ENCODE peak calls at places on chromosome 14, in seven cellular contexts. Q is SK-N-SH, Z is GM12892, L is HepG2, A is GM12878, M is K562, K is H1. F is an unnamed sample.

GRCh38 chr14:103099733-103100280 is 5.3 kb downstream of the EXOC3L4 start:
- DNase-seq in Q (no peak), Z (no peak), L (no peak), A (no peak), M (peak; percentile 28), K (no peak), F (no peak)

GRCh38 chr14:34023824-34024767 is 73.2 kb upstream of the EGLN3 start:
- DNase-seq in Q (peak; percentile 23), Z (no peak), L (peak; percentile 100), A (no peak), M (no peak), K (no peak), F (no peak)

GRCh38 chr14:24422261-24422660 is 7.2 kb downstream of the CBLN3 start:
- DNase-seq in Q (no peak), Z (no peak), L (no peak), A (no peak), M (no peak), K (no peak), F (no peak)

GRCh38 chr14:70127186-70127585 is 61.6 kb downstream of the SLC8A3 start:
- DNase-seq in Q (no peak), Z (no peak), L (no peak), A (no peak), M (no peak), K (no peak), F (no peak)

GRCh38 chr14:37583358-37584210 is 11.5 kb downstream of the FOXA1 start:
- DNase-seq in Q (no peak), Z (no peak), L (peak; percentile 54), A (no peak), M (no peak), K (no peak), F (no peak)

GRCh38 chr14:70893842-70894237 is 13.4 kb upstream of the PCNX1 start:
- DNase-seq in Q (no peak), Z (no peak), L (no peak), A (no peak), M (no peak), K (no peak), F (no peak)

GRCh38 chr14:56248442-56248841 is 130.2 kb downstream of the PELI2 start:
- DNase-seq in Q (no peak), Z (no peak), L (no peak), A (no peak), M (no peak), K (no peak), F (no peak)

GRCh38 chr14:32697704-32698103 is 241.0 kb upstream of the NPAS3 start:
- DNase-seq in Q (no peak), Z (no peak), L (no peak), A (no peak), M (no peak), K (no peak), F (no peak)

GRCh38 chr14:103910262-103910935 is 17.9 kb upstream of the TDRD9 start:
- DNase-seq in Q (peak; percentile 83), Z (no peak), L (peak; percentile 84), A (peak; percentile 9), M (peak; percentile 58), K (peak; percentile 85), F (peak; percentile 67)

GRCh38 chr14:20604291-20604690 is 13.1 kb upstream of the RNASE12 start:
- DNase-seq in Q (no peak), Z (no peak), L (no peak), A (no peak), M (no peak), K (no peak), F (no peak)

GRCh38 chr14:60760648-60761364 is 26.2 kb downstream of the MNAT1 start:
- DNase-seq in Q (no peak), Z (no peak), L (peak; percentile 29), A (no peak), M (no peak), K (no peak), F (no peak)

GRCh38 chr14:24059841-24060388 is 8.1 kb downstream of the CARMIL3 start:
- DNase-seq in Q (peak; percentile 5), Z (no peak), L (no peak), A (no peak), M (no peak), K (no peak), F (no peak)

GRCh38 chr14:61300209-61300608 is 19.1 kb upstream of the TMEM30B start:
- DNase-seq in Q (no peak), Z (no peak), L (no peak), A (no peak), M (no peak), K (no peak), F (no peak)

GRCh38 chr14:91376547-91377477 is 40.8 kb downstream of the CCDC88C start:
- DNase-seq in Q (peak; percentile 50), Z (no peak), L (no peak), A (no peak), M (no peak), K (no peak), F (no peak)

GRCh38 chr14:105903971-105904370 is 377.6 kb downstream of the TMEM121 start:
- DNase-seq in Q (peak; percentile 70), Z (no peak), L (no peak), A (no peak), M (no peak), K (no peak), F (no peak)

DNA sequence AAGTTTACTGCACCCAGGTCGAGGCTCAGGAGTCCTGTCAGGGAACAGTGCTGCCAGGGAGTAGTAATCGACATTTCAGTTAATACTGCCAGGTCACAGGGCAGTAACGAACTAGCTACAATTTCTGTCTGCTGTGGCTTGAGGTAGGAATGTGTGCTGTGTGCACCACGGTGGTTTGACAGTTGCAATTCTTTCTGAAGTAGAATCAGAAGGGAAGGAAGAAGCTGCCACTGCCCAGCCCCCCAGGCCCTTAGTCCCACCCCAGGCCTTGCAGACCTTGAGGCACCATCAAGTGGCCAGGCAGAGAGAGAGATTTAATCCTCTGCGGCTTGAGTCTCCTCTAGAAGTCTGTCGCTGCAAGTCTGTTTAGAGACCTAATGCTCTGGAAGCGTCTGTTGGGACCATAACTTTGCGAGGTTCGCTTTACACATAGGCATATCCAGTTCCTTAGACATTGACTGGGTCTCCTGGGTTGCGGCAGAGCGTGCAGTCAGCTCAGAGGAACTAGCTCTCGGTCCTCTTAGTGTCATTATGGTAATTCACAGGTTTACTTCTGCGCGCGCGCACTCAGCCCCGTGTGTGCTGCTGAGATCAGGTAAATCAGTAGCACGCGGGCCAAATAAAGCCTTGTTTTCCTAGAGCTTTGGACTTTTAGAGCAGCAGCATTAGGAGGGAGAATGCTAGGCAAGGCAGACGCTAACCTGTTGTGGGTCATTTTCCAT is 9.8 kb downstream of the NKX2-1 start:
- DNase-seq in Q (peak; percentile 2), Z (no peak), L (no peak), A (no peak), M (no peak), K (no peak), F (no peak)
- TF ChIP-seq TAF1 in Q (no peak), Z (no peak), L (no peak), A (no peak), M (no peak), K (no peak), F (no peak)

GRCh38 chr14:26548431-26548830 is 49.4 kb downstream of the NOVA1 start:
- DNase-seq in Q (no peak), Z (no peak), L (no peak), A (no peak), M (no peak), K (no peak), F (no peak)

GRCh38 chr14:26549571-26549970 is 48.3 kb downstream of the NOVA1 start:
- DNase-seq in Q (no peak), Z (no peak), L (no peak), A (no peak), M (no peak), K (no peak), F (no peak)

DNA sequence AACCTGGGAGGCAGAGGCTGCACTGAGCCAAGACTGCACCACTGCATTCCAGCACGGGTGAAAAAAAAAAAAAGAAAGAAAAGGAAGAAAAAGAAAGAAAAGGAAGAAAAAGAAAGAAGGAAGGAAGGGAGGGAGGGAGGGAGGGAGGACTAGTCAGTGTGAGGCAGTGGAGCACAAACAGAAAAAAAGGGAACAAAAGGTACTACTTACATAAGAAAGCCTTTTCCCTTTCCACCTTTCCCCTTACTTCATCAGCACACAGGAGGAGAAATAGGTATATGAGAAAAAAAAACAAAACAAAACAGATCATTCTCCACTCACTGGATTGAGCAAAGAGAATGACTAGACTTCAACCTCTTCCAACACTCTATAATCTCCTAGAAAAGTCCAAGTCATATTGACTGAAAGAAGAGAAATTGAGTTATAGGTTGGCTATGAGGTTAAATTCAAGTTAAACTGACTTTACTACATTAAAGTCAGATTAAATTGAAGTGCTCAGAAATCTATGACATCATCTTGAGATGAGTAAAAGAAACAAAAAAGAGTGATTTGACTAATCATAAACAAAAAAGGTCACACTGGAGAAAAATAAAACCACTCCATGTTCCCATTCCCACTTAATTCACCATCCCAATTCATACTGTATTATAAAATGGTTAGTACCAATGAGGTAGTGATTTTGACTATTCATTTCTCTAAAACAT is 43.6 kb downstream of the NOVA1 start:
- DNase-seq in Q (no peak), Z (no peak), L (no peak), A (no peak), M (no peak), K (no peak), F (no peak)
- TF ChIP-seq TAF1 in Q (no peak), Z (no peak), L (no peak), A (no peak), M (no peak), K (no peak), F (no peak)

GRCh38 chr14:76186318-76187027 is 34.8 kb downstream of the GPATCH2L start:
- DNase-seq in Q (peak; percentile 27), Z (no peak), L (no peak), A (peak; percentile 75), M (no peak), K (no peak), F (no peak)
- TF ChIP-seq TAF1 in Q (no peak), Z (no peak), L (no peak), A (no peak), M (no peak), K (no peak), F (no peak)

DNA sequence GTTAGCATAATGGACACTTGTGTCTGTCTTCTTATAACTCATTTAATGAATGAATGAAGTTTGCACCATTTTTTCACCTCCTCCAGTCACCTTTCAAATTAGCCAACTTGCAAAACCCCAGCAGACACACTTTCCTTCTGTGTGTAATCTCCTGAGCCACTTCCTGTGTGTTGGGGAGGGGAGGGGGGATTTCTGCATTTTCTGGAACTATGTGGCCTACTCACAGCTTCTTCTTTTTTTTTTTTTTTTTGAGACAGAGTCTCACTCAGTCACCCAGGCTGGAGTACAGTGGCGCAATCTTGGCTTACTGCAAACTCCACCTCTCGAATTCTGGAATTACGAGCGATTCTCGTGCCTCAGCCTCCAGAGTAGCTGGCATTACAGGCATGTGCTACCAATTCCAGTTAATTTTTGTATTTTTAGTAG is 4.1 kb upstream of the SERPINA1 start:
- DNase-seq in Q (no peak), Z (no peak), L (peak; percentile 59), A (peak; percentile 38), M (no peak), K (no peak), F (no peak)
- TF ChIP-seq TAF1 in Q (no peak), Z (no peak), L (no peak), A (no peak), M (no peak), K (no peak), F (no peak)